ENCODE peak calls at places on chromosomes 2 and 18, in ten cellular contexts. F, L, C, I, U, N, Y, D, A and W are unnamed samples.
A peak's percentile ranks its signal among the peaks of the same experiment; 100 is the strongest.

GRCh38 chr2:9204939-9205338 is 1.7 kb upstream of the ASAP2 start:
- DNase-seq in Y (no peak), N (no peak), D (no peak), U (no peak), I (no peak), A (no peak), L (no peak), C (no peak), F (no peak), W (no peak)

GRCh38 chr18:56315363-56315762 is 323.0 kb downstream of the TXNL1 start:
- DNase-seq in L (peak; percentile 16), Y (peak; percentile 31), I (no peak), U (no peak), F (no peak), A (no peak), C (no peak), D (no peak), N (peak; percentile 23), W (no peak)

GRCh38 chr2:6986894-6987487 is 69.8 kb downstream of the RNF144A start:
- DNase-seq in Y (no peak), U (no peak), L (no peak), A (no peak), I (no peak), F (no peak), N (peak; percentile 52), C (no peak), D (no peak), W (no peak)

GRCh38 chr18:6056171-6056932 is 161.0 kb upstream of the TMEM200C start:
- DNase-seq in N (peak; percentile 61), I (peak; percentile 11), Y (no peak), C (no peak), L (no peak), D (no peak), A (no peak), F (no peak), U (no peak), W (no peak)

GRCh38 chr18:62760403-62760734 is 45.0 kb downstream of the PHLPP1 start:
- DNase-seq in D (no peak), I (no peak), U (no peak), Y (no peak), C (no peak), L (no peak), N (no peak), A (no peak), F (no peak), W (no peak)

GRCh38 chr2:1846046-1847015 is 102.0 kb upstream of the PXDN start:
- DNase-seq in U (no peak), I (no peak), D (no peak), F (no peak), N (no peak), L (no peak), C (no peak), Y (no peak), A (no peak), W (no peak)

GRCh38 chr2:179861027-179861776 is at the start of gene ZNF385B:
- DNase-seq in I (peak; percentile 61), A (peak; percentile 77), C (peak; percentile 16), D (no peak), U (peak; percentile 52), N (peak; percentile 21), F (no peak), Y (no peak), L (no peak), W (peak; percentile 11)

GRCh38 chr2:240789051-240789453 is 31.0 kb downstream of the KIF1A start:
- DNase-seq in N (no peak), C (no peak), D (no peak), I (no peak), L (no peak), A (no peak), Y (no peak), U (peak; percentile 40), F (no peak), W (no peak)

GRCh38 chr18:62767321-62767720 is 52.0 kb downstream of the PHLPP1 start:
- DNase-seq in F (no peak), Y (no peak), C (no peak), I (no peak), A (no peak), N (no peak), D (no peak), U (no peak), L (no peak), W (no peak)

GRCh38 chr18:22985250-22985649 is 52.1 kb downstream of the RBBP8 start:
- DNase-seq in U (no peak), F (no peak), N (no peak), L (no peak), D (no peak), I (no peak), C (no peak), A (no peak), Y (no peak), W (no peak)

GRCh38 chr2:207115715-207116364 is 49.9 kb downstream of the KLF7 start:
- DNase-seq in A (no peak), U (no peak), C (no peak), F (no peak), Y (no peak), L (no peak), I (no peak), N (peak; percentile 62), D (no peak), W (no peak)

GRCh38 chr2:179268277-179268935 is 3.8 kb upstream of the SESTD1 start:
- DNase-seq in F (no peak), C (no peak), A (no peak), I (no peak), Y (no peak), L (no peak), D (no peak), N (peak; percentile 68), U (peak; percentile 68), W (no peak)

GRCh38 chr2:112149866-112150435 is 11.8 kb downstream of the FBLN7 start:
- DNase-seq in A (peak; percentile 37), I (no peak), C (no peak), N (no peak), F (no peak), L (no peak), D (peak; percentile 2), Y (no peak), U (no peak), W (no peak)

GRCh38 chr18:23743733-23744333 is 54.6 kb downstream of the LAMA3 start:
- DNase-seq in L (no peak), C (no peak), D (no peak), Y (no peak), F (no peak), I (no peak), N (no peak), A (no peak), U (no peak), W (no peak)

GRCh38 chr2:205948496-205948837 is 137.5 kb downstream of the INO80D start:
- DNase-seq in D (no peak), U (no peak), F (no peak), Y (no peak), A (no peak), C (no peak), I (no peak), N (no peak), L (no peak), W (no peak)

GRCh38 chr2:205948883-205949282 is 137.1 kb downstream of the INO80D start:
- DNase-seq in D (no peak), I (no peak), A (no peak), N (no peak), C (no peak), U (no peak), Y (no peak), L (no peak), F (no peak), W (no peak)

GRCh38 chr2:205946226-205946625 is 139.7 kb downstream of the INO80D start:
- DNase-seq in F (no peak), C (no peak), I (no peak), Y (no peak), U (no peak), L (no peak), A (no peak), N (no peak), D (no peak), W (no peak)

GRCh38 chr2:205947621-205948495 is 138.1 kb downstream of the INO80D start:
- DNase-seq in U (peak; percentile 76), C (peak; percentile 71), I (peak; percentile 63), L (peak; percentile 10), N (peak; percentile 87), Y (peak; percentile 16), F (peak; percentile 42), A (peak; percentile 88), D (peak; percentile 85), W (peak; percentile 68)
- H3K4me3 ChIP-seq in U (no peak overlapping the region), C (no peak overlapping the region), I (no peak overlapping the region), L (no peak overlapping the region), N (no peak overlapping the region), Y (no peak overlapping the region), F (no peak overlapping the region), A (no peak overlapping the region), D (no peak overlapping the region), W (no peak overlapping the region)

GRCh38 chr2:68404164-68404563 is 39.1 kb downstream of the PLEK start:
- DNase-seq in A (no peak), N (no peak), U (no peak), I (no peak), L (no peak), Y (no peak), C (no peak), F (no peak), D (no peak), W (no peak)

GRCh38 chr2:68403199-68403644 is 38.1 kb downstream of the PLEK start:
- DNase-seq in C (no peak), Y (no peak), N (no peak), L (no peak), A (no peak), F (no peak), I (no peak), U (no peak), D (no peak), W (no peak)

GRCh38 chr2:68404901-68405799 is 40.1 kb downstream of the PLEK start:
- DNase-seq in I (no peak), L (no peak), N (no peak), C (no peak), U (no peak), Y (no peak), D (no peak), A (no peak), F (no peak), W (no peak)
- H3K4me3 ChIP-seq in I (no peak overlapping the region), L (no peak overlapping the region), N (no peak overlapping the region), C (no peak overlapping the region), U (no peak overlapping the region), Y (no peak overlapping the region), D (no peak overlapping the region), A (peak overlapping the region; percentile 32), F (no peak overlapping the region), W (no peak overlapping the region)

DNA sequence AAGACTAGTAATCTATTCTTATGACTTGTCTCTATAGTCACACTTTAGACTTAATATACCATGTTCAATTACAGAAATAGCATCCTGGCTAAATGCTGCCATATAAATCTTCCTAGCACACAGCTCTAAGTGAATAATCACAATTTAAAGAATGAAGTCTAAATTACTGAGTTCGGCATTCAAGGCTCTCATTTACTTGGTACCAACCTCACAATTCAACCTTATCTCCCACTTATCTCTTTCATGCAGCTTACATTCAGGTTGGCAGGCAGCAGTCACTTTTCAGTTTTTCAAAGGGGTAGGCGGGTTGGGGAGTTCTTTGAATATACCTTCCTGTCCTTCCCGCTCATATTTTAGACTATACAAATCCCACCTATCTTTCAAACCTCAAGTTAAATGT is 1.5 kb downstream of the MMADHC start:
- DNase-seq in A (no peak), L (no peak), F (no peak), D (no peak), U (no peak), I (no peak), N (no peak), C (no peak), Y (no peak), W (no peak)
- H3K4me3 ChIP-seq in A (peak overlapping the region; percentile 97), L (peak overlapping the region; percentile 75), F (peak overlapping the region; percentile 59), D (peak overlapping the region; percentile 51), U (peak overlapping the region; percentile 84), I (peak overlapping the region; percentile 88), N (peak overlapping the region; percentile 96), C (no peak overlapping the region), Y (peak overlapping the region; percentile 86), W (peak overlapping the region; percentile 81)

GRCh38 chr18:10588975-10589374 is 63.1 kb downstream of the NAPG start:
- DNase-seq in L (no peak), I (no peak), A (no peak), C (no peak), U (no peak), F (no peak), D (no peak), Y (no peak), N (no peak), W (no peak)
- H3K4me3 ChIP-seq in L (no peak overlapping the region), I (no peak overlapping the region), A (no peak overlapping the region), C (no peak overlapping the region), U (no peak overlapping the region), F (no peak overlapping the region), D (no peak overlapping the region), Y (no peak overlapping the region), N (no peak overlapping the region), W (no peak overlapping the region)